ENCODE peak calls at places on chromosomes 12 and 14, in seven cellular contexts. E is SHP77, N is NCI-H187, F is neural crest cell, C is NCI-H748 treated with DMSO at 0.1 percent for 48 hours, P is esophagus squamous epithelium, O is fibroblast of mammary gland. W is an unnamed sample.

GRCh38 chr14:69006346-69006745 is 27.2 kb upstream of the ACTN1 start:
- DNase-seq in E (no peak), N (no peak), F (no peak), C (no peak), P (no peak), O (no peak), W (no peak)

GRCh38 chr14:100017578-100017977 is 47.6 kb upstream of the EVL start:
- DNase-seq in E (no peak), N (no peak), F (no peak), C (no peak), P (no peak), O (peak), W (no peak)

GRCh38 chr14:61178226-61179060 is 102.7 kb downstream of the TMEM30B start:
- DNase-seq in E (no peak), N (no peak), F (no peak), C (no peak), P (no peak), O (peak), W (no peak)

GRCh38 chr14:65200454-65200853 is 98.1 kb upstream of the MAX start:
- DNase-seq in E (no peak), N (no peak), F (no peak), C (no peak), P (no peak), O (no peak), W (no peak)

GRCh38 chr14:101242442-101243385 is 318.6 kb upstream of the DIO3 start:
- DNase-seq in E (no peak), N (no peak), F (no peak), C (no peak), P (no peak), O (no peak), W (no peak)

GRCh38 chr14:67650694-67651093 is 23.7 kb downstream of the VTI1B start:
- DNase-seq in E (no peak), N (no peak), F (no peak), C (no peak), P (no peak), O (peak), W (no peak)

GRCh38 chr12:97968641-97969171 is 506.1 kb downstream of the RMST start:
- DNase-seq in E (no peak), N (no peak), F (no peak), C (peak), P (no peak), O (no peak), W (no peak)

GRCh38 chr14:103607039-103607668 is 21.9 kb upstream of the KLC1 start:
- DNase-seq in E (peak), N (peak), F (peak), C (peak), P (no peak), O (peak), W (peak)

GRCh38 chr12:80472912-80473500 is 29.0 kb downstream of the PTPRQ start:
- DNase-seq in E (peak), N (peak), F (no peak), C (peak), P (no peak), O (peak), W (no peak)

GRCh38 chr14:104086210-104086660 is 735 bp downstream of the ASPG start:
- DNase-seq in E (no peak), N (no peak), F (no peak), C (no peak), P (no peak), O (no peak), W (no peak)

GRCh38 chr12:52871291-52871961 is 22.6 kb upstream of the KRT78 start:
- DNase-seq in E (no peak), N (no peak), F (no peak), C (no peak), P (no peak), O (peak), W (no peak)

GRCh38 chr12:98373982-98374381 is 141.4 kb upstream of the TMPO start:
- DNase-seq in E (no peak), N (no peak), F (no peak), C (no peak), P (no peak), O (peak), W (no peak)

GRCh38 chr12:13178568-13179158 is 17.9 kb upstream of the EMP1 start:
- DNase-seq in E (no peak), N (no peak), F (no peak), C (no peak), P (no peak), O (peak), W (no peak)

GRCh38 chr12:6684609-6685008 is 4.6 kb downstream of the ZNF384 start:
- DNase-seq in E (no peak), N (no peak), F (peak), C (no peak), P (no peak), O (peak), W (no peak)

GRCh38 chr12:80230068-80230467 is 130.7 kb downstream of the OTOGL start:
- DNase-seq in E (peak), N (no peak), F (peak), C (no peak), P (no peak), O (no peak), W (no peak)

GRCh38 chr14:61147898-61148549 is 133.1 kb downstream of the TMEM30B start:
- DNase-seq in E (peak), N (no peak), F (peak), C (no peak), P (no peak), O (peak), W (no peak)

GRCh38 chr12:82758743-82759142 is 72.0 kb downstream of the TMTC2 start:
- DNase-seq in E (no peak), N (no peak), F (no peak), C (no peak), P (no peak), O (no peak), W (no peak)

GRCh38 chr12:8678661-8679111 is 16.1 kb upstream of the MFAP5 start:
- DNase-seq in E (no peak), N (no peak), F (no peak), C (no peak), P (no peak), O (no peak), W (no peak)

GRCh38 chr14:58876613-58877012 is 238.9 kb downstream of the DACT1 start:
- DNase-seq in E (no peak), N (no peak), F (no peak), C (no peak), P (no peak), O (peak), W (no peak)

GRCh38 chr12:116261525-116262100 is 15.9 kb downstream of the MED13L start:
- DNase-seq in E (no peak), N (no peak), F (no peak), C (no peak), P (no peak), O (no peak), W (no peak)